ENCODE peak calls at places on chromosome 1, in four cellular contexts. One of them, this sample, is unnamed.

GRCh38 chr1:85406887-85407593 is 57.9 kb downstream of the DDAH1 start:
- DNase-seq in body of pancreas: peak; percentile 81
- DNase-seq in ovary: peak; percentile 63
- DNase-seq in transverse colon: peak; percentile 33
- DNase-seq in this sample: peak; percentile 55

GRCh38 chr1:93905734-93906133 is 3.5 kb downstream of the GCLM start:
- DNase-seq in ovary: no peak
- DNase-seq in body of pancreas: peak; percentile 32
- DNase-seq in transverse colon: no peak
- DNase-seq in this sample: no peak

GRCh38 chr1:183887826-183888819 is 83.2 kb downstream of the RGL1 start:
- DNase-seq in body of pancreas: no peak
- DNase-seq in ovary: no peak
- DNase-seq in transverse colon: no peak
- DNase-seq in this sample: peak; percentile 33

GRCh38 chr1:78651247-78651646 is 1.6 kb downstream of the IFI44 start:
- DNase-seq in transverse colon: no peak
- DNase-seq in body of pancreas: no peak
- DNase-seq in ovary: no peak
- DNase-seq in this sample: no peak

GRCh38 chr1:220918285-220918951 is 39.2 kb downstream of the HLX start:
- DNase-seq in body of pancreas: no peak
- DNase-seq in transverse colon: no peak
- DNase-seq in ovary: no peak
- DNase-seq in this sample: no peak

GRCh38 chr1:32471695-32472362 is 7.0 kb downstream of the ZBTB8B start:
- DNase-seq in body of pancreas: no peak
- DNase-seq in transverse colon: no peak
- DNase-seq in ovary: no peak
- DNase-seq in this sample: no peak

GRCh38 chr1:52368383-52369172 is 2.6 kb upstream of the CC2D1B start:
- DNase-seq in transverse colon: peak; percentile 71
- DNase-seq in body of pancreas: peak; percentile 75
- DNase-seq in ovary: peak; percentile 45
- DNase-seq in this sample: peak; percentile 60

GRCh38 chr1:93641527-93641926 is 40.1 kb downstream of the BCAR3 start:
- DNase-seq in ovary: no peak
- DNase-seq in transverse colon: no peak
- DNase-seq in body of pancreas: no peak
- DNase-seq in this sample: no peak

GRCh38 chr1:95496792-95497191 is 262.8 kb downstream of the RWDD3 start:
- DNase-seq in body of pancreas: no peak
- DNase-seq in ovary: no peak
- DNase-seq in transverse colon: no peak
- DNase-seq in this sample: no peak

GRCh38 chr1:214018605-214019268 is 31.0 kb downstream of the PROX1 start:
- DNase-seq in body of pancreas: no peak
- DNase-seq in transverse colon: no peak
- DNase-seq in ovary: no peak
- DNase-seq in this sample: no peak

GRCh38 chr1:12552111-12552888 is 65.7 kb downstream of the DHRS3 start:
- DNase-seq in ovary: no peak
- DNase-seq in body of pancreas: no peak
- DNase-seq in transverse colon: no peak
- DNase-seq in this sample: no peak

GRCh38 chr1:27045973-27046558 is 33.4 kb upstream of the TENT5B start:
- DNase-seq in transverse colon: peak; percentile 72
- DNase-seq in ovary: peak; percentile 66
- DNase-seq in body of pancreas: peak; percentile 58
- DNase-seq in this sample: peak; percentile 39

GRCh38 chr1:27306892-27307850 is 14.8 kb upstream of the TMEM222 start:
- DNase-seq in transverse colon: no peak
- DNase-seq in body of pancreas: no peak
- DNase-seq in ovary: no peak
- DNase-seq in this sample: no peak

GRCh38 chr1:215083408-215083961 is 948 bp downstream of the KCNK2 start:
- DNase-seq in transverse colon: no peak
- DNase-seq in body of pancreas: no peak
- DNase-seq in ovary: no peak
- DNase-seq in this sample: no peak

GRCh38 chr1:183800449-183800848 is 4.5 kb upstream of the RGL1 start:
- DNase-seq in body of pancreas: no peak
- DNase-seq in transverse colon: no peak
- DNase-seq in ovary: no peak
- DNase-seq in this sample: no peak

GRCh38 chr1:29473167-29473855 is 237.0 kb downstream of the PTPRU start:
- DNase-seq in transverse colon: no peak
- DNase-seq in ovary: no peak
- DNase-seq in body of pancreas: no peak
- DNase-seq in this sample: no peak

GRCh38 chr1:226223157-226223785 is at the start of gene MIXL1:
- DNase-seq in body of pancreas: no peak
- DNase-seq in ovary: no peak
- DNase-seq in transverse colon: peak; percentile 11
- DNase-seq in this sample: no peak

GRCh38 chr1:224497714-224498573 is 63.3 kb upstream of the WDR26 start:
- DNase-seq in transverse colon: no peak
- DNase-seq in ovary: peak; percentile 28
- DNase-seq in body of pancreas: peak; percentile 62
- DNase-seq in this sample: peak; percentile 38

GRCh38 chr1:41486892-41487728 is 2.6 kb upstream of the EDN2 start:
- DNase-seq in body of pancreas: no peak
- DNase-seq in ovary: no peak
- DNase-seq in transverse colon: no peak
- DNase-seq in this sample: no peak

GRCh38 chr1:165683848-165684485 is 14.4 kb downstream of the ALDH9A1 start:
- DNase-seq in ovary: no peak
- DNase-seq in transverse colon: no peak
- DNase-seq in body of pancreas: no peak
- DNase-seq in this sample: no peak

GRCh38 chr1:193115629-193116227 is 6.1 kb upstream of the CDC73 start:
- DNase-seq in body of pancreas: peak; percentile 28
- DNase-seq in ovary: peak; percentile 35
- DNase-seq in transverse colon: no peak
- DNase-seq in this sample: no peak

GRCh38 chr1:30516505-30516858 is 206.9 kb downstream of the MATN1 start:
- DNase-seq in ovary: no peak
- DNase-seq in transverse colon: no peak
- DNase-seq in body of pancreas: no peak
- DNase-seq in this sample: no peak

GRCh38 chr1:1051127-1051810 is 22.8 kb downstream of the RNF223 start:
- DNase-seq in ovary: no peak
- DNase-seq in body of pancreas: no peak
- DNase-seq in transverse colon: no peak
- DNase-seq in this sample: no peak

GRCh38 chr1:1053022-1053421 is 21.1 kb downstream of the RNF223 start:
- DNase-seq in body of pancreas: no peak
- DNase-seq in ovary: no peak
- DNase-seq in transverse colon: no peak
- DNase-seq in this sample: no peak

GRCh38 chr1:1053682-1054081 is 20.4 kb downstream of the RNF223 start:
- DNase-seq in body of pancreas: no peak
- DNase-seq in transverse colon: no peak
- DNase-seq in ovary: no peak
- DNase-seq in this sample: no peak

GRCh38 chr1:1050577-1051052 is 23.5 kb downstream of the RNF223 start:
- DNase-seq in transverse colon: peak; percentile 75
- DNase-seq in body of pancreas: no peak
- DNase-seq in ovary: no peak
- DNase-seq in this sample: peak; percentile 44

GRCh38 chr1:1052003-1052840 is 21.9 kb downstream of the RNF223 start:
- DNase-seq in body of pancreas: no peak
- DNase-seq in ovary: no peak
- DNase-seq in transverse colon: no peak
- DNase-seq in this sample: no peak
- TF ChIP-seq CTCF in body of pancreas: no peak
- TF ChIP-seq CTCF in ovary: no peak
- TF ChIP-seq CTCF in transverse colon: no peak
- TF ChIP-seq CTCF in this sample: no peak

GRCh38 chr1:201170533-201171062 is 16.3 kb upstream of the TMEM9 start:
- DNase-seq in body of pancreas: peak; percentile 99
- DNase-seq in ovary: peak; percentile 96
- DNase-seq in transverse colon: peak; percentile 97
- DNase-seq in this sample: peak; percentile 95
- TF ChIP-seq POLR2A in body of pancreas: peak; percentile 97
- TF ChIP-seq POLR2A in ovary: peak; percentile 93
- TF ChIP-seq POLR2A in transverse colon: peak; percentile 89
- TF ChIP-seq POLR2A in this sample: peak; percentile 78

DNA sequence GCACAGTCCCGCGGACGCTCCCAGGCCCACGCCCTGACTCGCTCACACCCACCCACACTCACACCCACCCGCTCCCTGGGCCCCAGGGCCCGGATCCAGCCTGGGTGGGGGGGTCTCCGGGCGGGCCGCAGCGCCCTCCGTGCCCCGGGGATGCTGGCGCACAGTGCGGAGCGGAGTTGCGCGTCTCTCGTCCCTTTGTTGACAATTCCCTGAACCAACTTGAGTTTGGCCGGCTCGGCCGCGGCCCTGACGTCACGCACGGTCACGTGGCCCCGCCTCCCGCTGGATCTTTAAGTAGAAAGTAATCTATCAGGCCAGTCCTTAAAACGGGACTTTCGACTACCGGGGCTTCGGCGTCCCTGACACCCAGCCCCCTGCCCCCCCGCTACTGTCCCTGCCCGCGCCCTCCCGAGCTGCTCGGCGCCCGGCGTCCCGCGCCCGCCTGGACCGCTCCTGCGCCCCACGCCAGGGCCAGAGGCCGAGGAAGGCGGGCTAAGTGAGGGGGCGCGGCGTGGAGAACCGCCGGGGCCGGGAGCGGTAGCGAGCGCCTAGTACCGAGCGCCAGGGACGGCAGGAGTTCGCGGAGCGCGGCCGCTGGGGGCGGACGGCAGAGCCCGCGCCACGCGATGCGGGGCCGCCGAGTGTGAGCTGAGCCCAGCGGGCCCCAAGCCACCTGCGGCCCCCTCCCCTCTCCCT is at the start of gene FOXD3:
- DNase-seq in ovary: peak; percentile 52
- DNase-seq in body of pancreas: peak; percentile 60
- DNase-seq in transverse colon: peak; percentile 71
- DNase-seq in this sample: peak; percentile 53
- H3K4me1 ChIP-seq in ovary: peaks cover 9% of the 10 kb centered on the region
- H3K4me1 ChIP-seq in body of pancreas: peaks cover 43% of the 10 kb centered on the region
- H3K4me1 ChIP-seq in transverse colon: peaks cover 56% of the 10 kb centered on the region
- H3K4me1 ChIP-seq in this sample: peaks cover 9% of the 10 kb centered on the region

GRCh38 chr1:154330669-154331068 is 5.3 kb downstream of the ATP8B2 start:
- DNase-seq in body of pancreas: no peak
- DNase-seq in ovary: no peak
- DNase-seq in transverse colon: no peak
- DNase-seq in this sample: no peak

GRCh38 chr1:154337253-154337894 is 12.0 kb downstream of the ATP8B2 start:
- DNase-seq in transverse colon: no peak
- DNase-seq in body of pancreas: no peak
- DNase-seq in ovary: no peak
- DNase-seq in this sample: no peak

GRCh38 chr1:154334647-154335350 is 9.5 kb downstream of the ATP8B2 start:
- DNase-seq in ovary: peak; percentile 84
- DNase-seq in body of pancreas: peak; percentile 88
- DNase-seq in transverse colon: peak; percentile 89
- DNase-seq in this sample: peak; percentile 84

GRCh38 chr1:154338875-154339274 is 13.6 kb downstream of the ATP8B2 start:
- DNase-seq in transverse colon: no peak
- DNase-seq in ovary: no peak
- DNase-seq in body of pancreas: no peak
- DNase-seq in this sample: no peak

GRCh38 chr1:154335351-154335714 is 10.0 kb downstream of the ATP8B2 start:
- DNase-seq in ovary: no peak
- DNase-seq in body of pancreas: no peak
- DNase-seq in transverse colon: no peak
- DNase-seq in this sample: no peak
- TF ChIP-seq CTCF in ovary: no peak
- TF ChIP-seq CTCF in body of pancreas: no peak
- TF ChIP-seq CTCF in transverse colon: no peak
- TF ChIP-seq CTCF in this sample: no peak

GRCh38 chr1:232998138-232998537 is 47.7 kb downstream of the NTPCR start:
- DNase-seq in ovary: no peak
- DNase-seq in body of pancreas: no peak
- DNase-seq in transverse colon: no peak
- DNase-seq in this sample: no peak

GRCh38 chr1:232995189-232995588 is 44.8 kb downstream of the NTPCR start:
- DNase-seq in transverse colon: no peak
- DNase-seq in ovary: no peak
- DNase-seq in body of pancreas: peak; percentile 49
- DNase-seq in this sample: no peak

GRCh38 chr1:232998646-232999045 is 48.2 kb downstream of the NTPCR start:
- DNase-seq in body of pancreas: no peak
- DNase-seq in transverse colon: no peak
- DNase-seq in ovary: no peak
- DNase-seq in this sample: no peak

GRCh38 chr1:232993555-232993954 is 43.1 kb downstream of the NTPCR start:
- DNase-seq in body of pancreas: no peak
- DNase-seq in transverse colon: no peak
- DNase-seq in ovary: no peak
- DNase-seq in this sample: no peak

DNA sequence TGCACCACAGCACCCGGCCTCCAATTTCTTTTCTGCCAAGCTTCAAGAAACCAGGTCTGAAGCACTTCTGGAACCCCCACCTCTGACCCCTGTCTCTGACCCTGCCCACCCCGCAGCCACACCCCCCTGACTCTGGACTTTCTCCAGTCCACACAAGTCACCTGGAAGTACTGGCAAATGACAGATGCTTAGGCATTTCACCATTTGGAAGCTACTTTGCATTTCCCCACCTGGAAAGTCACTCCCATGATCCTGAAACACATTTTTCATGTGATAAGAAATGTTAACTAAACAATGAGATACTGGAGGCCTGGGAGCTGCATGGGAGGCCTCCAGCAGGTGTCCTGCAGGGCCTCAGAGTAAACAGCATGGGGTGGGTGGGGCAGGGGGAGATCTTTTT is 45.7 kb downstream of the NTPCR start:
- DNase-seq in ovary: no peak
- DNase-seq in body of pancreas: no peak
- DNase-seq in transverse colon: no peak
- DNase-seq in this sample: no peak
- TF ChIP-seq POLR2A in ovary: no peak
- TF ChIP-seq POLR2A in body of pancreas: no peak
- TF ChIP-seq POLR2A in transverse colon: no peak
- TF ChIP-seq POLR2A in this sample: no peak

GRCh38 chr1:35557118-35557610 is at the start of gene KIAA0319L:
- DNase-seq in transverse colon: peak; percentile 90
- DNase-seq in ovary: peak; percentile 87
- DNase-seq in body of pancreas: peak; percentile 89
- DNase-seq in this sample: peak; percentile 86

GRCh38 chr1:35559317-35559944 is 1.8 kb downstream of the NCDN start:
- DNase-seq in body of pancreas: no peak
- DNase-seq in ovary: no peak
- DNase-seq in transverse colon: no peak
- DNase-seq in this sample: no peak

GRCh38 chr1:35560256-35561225 is 2.9 kb downstream of the NCDN start:
- DNase-seq in ovary: no peak
- DNase-seq in body of pancreas: peak; percentile 79
- DNase-seq in transverse colon: peak; percentile 39
- DNase-seq in this sample: peak; percentile 83

GRCh38 chr1:35557611-35558373 is at the start of gene NCDN:
- DNase-seq in transverse colon: peak; percentile 97
- DNase-seq in ovary: peak; percentile 95
- DNase-seq in body of pancreas: peak; percentile 98
- DNase-seq in this sample: peak; percentile 96

GRCh38 chr1:35558374-35559316 is 1.0 kb downstream of the NCDN start:
- DNase-seq in ovary: peak; percentile 35
- DNase-seq in body of pancreas: no peak
- DNase-seq in transverse colon: no peak
- DNase-seq in this sample: no peak
- H3K4me1 ChIP-seq in ovary: peaks cover 6% of the 10 kb centered on the region
- H3K4me1 ChIP-seq in body of pancreas: peaks cover 64% of the 10 kb centered on the region
- H3K4me1 ChIP-seq in transverse colon: peaks cover 43% of the 10 kb centered on the region
- H3K4me1 ChIP-seq in this sample: peaks cover 10% of the 10 kb centered on the region

This sample was measured in prostate gland.